ENCODE peak calls at places on chromosomes 6 and 20, in six cellular contexts. One of them, this sample, is unnamed.
A peak's percentile ranks its signal among the peaks of the same experiment; 100 is the strongest.

GRCh38 chr6:24907959-24908358 is 27.8 kb downstream of the RIPOR2 start:
- DNase-seq in HFFc6: no peak
- DNase-seq in ascending aorta: no peak
- DNase-seq in activated T-cell treated with anti-CD3 and anti-CD28 coated beads, Interleukin-2, amount 50 U/mL, for 4 hours: no peak
- DNase-seq in activated naive CD4-positive, alpha-beta T cell treated with anti-CD3 and anti-CD28 coated beads, Interleukin-2, amount 50 U/mL, for 16 hours: no peak
- DNase-seq in gastrocnemius medialis: no peak
- DNase-seq in this sample: no peak

GRCh38 chr6:132511836-132512230 is 1.1 kb downstream of the STX7 start:
- DNase-seq in ascending aorta: no peak
- DNase-seq in activated naive CD4-positive, alpha-beta T cell treated with anti-CD3 and anti-CD28 coated beads, Interleukin-2, amount 50 U/mL, for 16 hours: no peak
- DNase-seq in activated T-cell treated with anti-CD3 and anti-CD28 coated beads, Interleukin-2, amount 50 U/mL, for 4 hours: no peak
- DNase-seq in HFFc6: no peak
- DNase-seq in gastrocnemius medialis: no peak
- DNase-seq in this sample: peak; percentile 4

GRCh38 chr6:90596967-90597539 is 10.2 kb upstream of the MAP3K7 start:
- DNase-seq in activated T-cell treated with anti-CD3 and anti-CD28 coated beads, Interleukin-2, amount 50 U/mL, for 4 hours: no peak
- DNase-seq in ascending aorta: no peak
- DNase-seq in activated naive CD4-positive, alpha-beta T cell treated with anti-CD3 and anti-CD28 coated beads, Interleukin-2, amount 50 U/mL, for 16 hours: no peak
- DNase-seq in HFFc6: no peak
- DNase-seq in gastrocnemius medialis: no peak
- DNase-seq in this sample: no peak

GRCh38 chr20:1943267-1944002 is 48.2 kb downstream of the SIRPA start:
- DNase-seq in activated T-cell treated with anti-CD3 and anti-CD28 coated beads, Interleukin-2, amount 50 U/mL, for 4 hours: no peak
- DNase-seq in activated naive CD4-positive, alpha-beta T cell treated with anti-CD3 and anti-CD28 coated beads, Interleukin-2, amount 50 U/mL, for 16 hours: no peak
- DNase-seq in ascending aorta: peak; percentile 34
- DNase-seq in HFFc6: no peak
- DNase-seq in gastrocnemius medialis: peak; percentile 61
- DNase-seq in this sample: no peak

GRCh38 chr6:122673345-122673961 is 63.2 kb downstream of the PKIB start:
- DNase-seq in activated T-cell treated with anti-CD3 and anti-CD28 coated beads, Interleukin-2, amount 50 U/mL, for 4 hours: no peak
- DNase-seq in ascending aorta: no peak
- DNase-seq in gastrocnemius medialis: no peak
- DNase-seq in activated naive CD4-positive, alpha-beta T cell treated with anti-CD3 and anti-CD28 coated beads, Interleukin-2, amount 50 U/mL, for 16 hours: no peak
- DNase-seq in HFFc6: no peak
- DNase-seq in this sample: peak; percentile 13

GRCh38 chr6:106315765-106316375 is 9.7 kb downstream of the ATG5 start:
- DNase-seq in HFFc6: no peak
- DNase-seq in ascending aorta: no peak
- DNase-seq in activated naive CD4-positive, alpha-beta T cell treated with anti-CD3 and anti-CD28 coated beads, Interleukin-2, amount 50 U/mL, for 16 hours: no peak
- DNase-seq in gastrocnemius medialis: no peak
- DNase-seq in activated T-cell treated with anti-CD3 and anti-CD28 coated beads, Interleukin-2, amount 50 U/mL, for 4 hours: no peak
- DNase-seq in this sample: peak; percentile 68

GRCh38 chr20:62697468-62697912 is 11.1 kb upstream of the NTSR1 start:
- DNase-seq in gastrocnemius medialis: no peak
- DNase-seq in activated T-cell treated with anti-CD3 and anti-CD28 coated beads, Interleukin-2, amount 50 U/mL, for 4 hours: no peak
- DNase-seq in HFFc6: no peak
- DNase-seq in ascending aorta: no peak
- DNase-seq in activated naive CD4-positive, alpha-beta T cell treated with anti-CD3 and anti-CD28 coated beads, Interleukin-2, amount 50 U/mL, for 16 hours: no peak
- DNase-seq in this sample: no peak

GRCh38 chr6:167050903-167051302 is 51.7 kb downstream of the CEP43 start:
- DNase-seq in ascending aorta: no peak
- DNase-seq in HFFc6: no peak
- DNase-seq in gastrocnemius medialis: no peak
- DNase-seq in activated naive CD4-positive, alpha-beta T cell treated with anti-CD3 and anti-CD28 coated beads, Interleukin-2, amount 50 U/mL, for 16 hours: no peak
- DNase-seq in activated T-cell treated with anti-CD3 and anti-CD28 coated beads, Interleukin-2, amount 50 U/mL, for 4 hours: no peak
- DNase-seq in this sample: no peak

GRCh38 chr6:94049001-94049400 is 629.6 kb upstream of the EPHA7 start:
- DNase-seq in gastrocnemius medialis: no peak
- DNase-seq in activated T-cell treated with anti-CD3 and anti-CD28 coated beads, Interleukin-2, amount 50 U/mL, for 4 hours: no peak
- DNase-seq in activated naive CD4-positive, alpha-beta T cell treated with anti-CD3 and anti-CD28 coated beads, Interleukin-2, amount 50 U/mL, for 16 hours: no peak
- DNase-seq in ascending aorta: no peak
- DNase-seq in HFFc6: no peak
- DNase-seq in this sample: no peak

GRCh38 chr20:61963885-61964674 is 101.6 kb downstream of the TAF4 start:
- DNase-seq in ascending aorta: no peak
- DNase-seq in activated T-cell treated with anti-CD3 and anti-CD28 coated beads, Interleukin-2, amount 50 U/mL, for 4 hours: no peak
- DNase-seq in gastrocnemius medialis: no peak
- DNase-seq in HFFc6: no peak
- DNase-seq in activated naive CD4-positive, alpha-beta T cell treated with anti-CD3 and anti-CD28 coated beads, Interleukin-2, amount 50 U/mL, for 16 hours: no peak
- DNase-seq in this sample: no peak

GRCh38 chr20:40866056-40866455 is 162.6 kb upstream of the TOP1 start:
- DNase-seq in activated naive CD4-positive, alpha-beta T cell treated with anti-CD3 and anti-CD28 coated beads, Interleukin-2, amount 50 U/mL, for 16 hours: no peak
- DNase-seq in activated T-cell treated with anti-CD3 and anti-CD28 coated beads, Interleukin-2, amount 50 U/mL, for 4 hours: no peak
- DNase-seq in HFFc6: no peak
- DNase-seq in gastrocnemius medialis: peak; percentile 6
- DNase-seq in ascending aorta: no peak
- DNase-seq in this sample: no peak

GRCh38 chr6:28543671-28544131 is 18.0 kb downstream of the GPX5 start:
- DNase-seq in activated naive CD4-positive, alpha-beta T cell treated with anti-CD3 and anti-CD28 coated beads, Interleukin-2, amount 50 U/mL, for 16 hours: peak; percentile 45
- DNase-seq in activated T-cell treated with anti-CD3 and anti-CD28 coated beads, Interleukin-2, amount 50 U/mL, for 4 hours: peak; percentile 22
- DNase-seq in HFFc6: no peak
- DNase-seq in ascending aorta: no peak
- DNase-seq in gastrocnemius medialis: no peak
- DNase-seq in this sample: no peak

GRCh38 chr6:136840612-136841011 is 18.2 kb downstream of the PEX7 start:
- DNase-seq in ascending aorta: no peak
- DNase-seq in gastrocnemius medialis: no peak
- DNase-seq in activated T-cell treated with anti-CD3 and anti-CD28 coated beads, Interleukin-2, amount 50 U/mL, for 4 hours: no peak
- DNase-seq in activated naive CD4-positive, alpha-beta T cell treated with anti-CD3 and anti-CD28 coated beads, Interleukin-2, amount 50 U/mL, for 16 hours: no peak
- DNase-seq in HFFc6: no peak
- DNase-seq in this sample: no peak